ENCODE peak calls at places on chromosomes 11 and 22, in five cellular contexts. One of them, this sample, is unnamed.

GRCh38 chr11:120522021-120522420 is 10.5 kb downstream of the GRIK4 start:
- DNase-seq in left lung: peak; percentile 12
- DNase-seq in adrenal gland: no peak
- DNase-seq in lower lobe of right lung: peak; percentile 18
- DNase-seq in OCI-LY7: no peak
- DNase-seq in this sample: no peak

GRCh38 chr11:75815345-75815983 is 454 bp downstream of the UVRAG start:
- DNase-seq in left lung: peak; percentile 91
- DNase-seq in adrenal gland: peak; percentile 52
- DNase-seq in lower lobe of right lung: peak; percentile 76
- DNase-seq in OCI-LY7: peak; percentile 44
- DNase-seq in this sample: peak; percentile 43

GRCh38 chr11:103730151-103730940 is 306.1 kb upstream of the DDI1 start:
- DNase-seq in left lung: no peak
- DNase-seq in adrenal gland: no peak
- DNase-seq in lower lobe of right lung: no peak
- DNase-seq in OCI-LY7: no peak
- DNase-seq in this sample: no peak

GRCh38 chr11:107397357-107397756 is 60.3 kb downstream of the CWF19L2 start:
- DNase-seq in left lung: peak; percentile 13
- DNase-seq in adrenal gland: no peak
- DNase-seq in lower lobe of right lung: no peak
- DNase-seq in OCI-LY7: no peak
- DNase-seq in this sample: no peak

GRCh38 chr22:18085188-18085587 is 7.4 kb downstream of the PEX26 start:
- DNase-seq in left lung: no peak
- DNase-seq in adrenal gland: no peak
- DNase-seq in lower lobe of right lung: no peak
- DNase-seq in OCI-LY7: no peak
- DNase-seq in this sample: peak; percentile 76

GRCh38 chr22:32765117-32765618 is 36.3 kb upstream of the TIMP3 start:
- DNase-seq in left lung: no peak
- DNase-seq in adrenal gland: no peak
- DNase-seq in lower lobe of right lung: no peak
- DNase-seq in OCI-LY7: no peak
- DNase-seq in this sample: no peak

GRCh38 chr22:19579880-19580279 is 55.7 kb upstream of the CLDN5 start:
- DNase-seq in left lung: no peak
- DNase-seq in adrenal gland: no peak
- DNase-seq in lower lobe of right lung: peak; percentile 57
- DNase-seq in OCI-LY7: peak; percentile 57
- DNase-seq in this sample: no peak

GRCh38 chr11:130451261-130452019 is 3.0 kb downstream of the ADAMTS15 start:
- DNase-seq in left lung: no peak
- DNase-seq in adrenal gland: peak; percentile 26
- DNase-seq in lower lobe of right lung: no peak
- DNase-seq in OCI-LY7: no peak
- DNase-seq in this sample: peak; percentile 25

GRCh38 chr22:38284042-38284402 is 11.2 kb upstream of the TMEM184B start:
- DNase-seq in left lung: no peak
- DNase-seq in adrenal gland: no peak
- DNase-seq in lower lobe of right lung: no peak
- DNase-seq in OCI-LY7: no peak
- DNase-seq in this sample: no peak

GRCh38 chr11:827146-827860 is 416 bp upstream of the CRACR2B start:
- DNase-seq in left lung: peak; percentile 90
- DNase-seq in adrenal gland: no peak
- DNase-seq in lower lobe of right lung: no peak
- DNase-seq in OCI-LY7: peak; percentile 43
- DNase-seq in this sample: peak; percentile 83

GRCh38 chr22:50342651-50343540 is at the start of gene PPP6R2:
- DNase-seq in left lung: peak; percentile 98
- DNase-seq in adrenal gland: peak; percentile 72
- DNase-seq in lower lobe of right lung: peak; percentile 90
- DNase-seq in OCI-LY7: peak; percentile 85
- DNase-seq in this sample: peak; percentile 93

GRCh38 chr11:68751331-68751856 is at the start of gene TESMIN:
- DNase-seq in left lung: peak; percentile 99
- DNase-seq in adrenal gland: peak; percentile 92
- DNase-seq in lower lobe of right lung: peak; percentile 94
- DNase-seq in OCI-LY7: peak; percentile 91
- DNase-seq in this sample: peak; percentile 98

GRCh38 chr11:73344191-73344607 is 32.0 kb upstream of the RELT start:
- DNase-seq in left lung: peak; percentile 67
- DNase-seq in adrenal gland: no peak
- DNase-seq in lower lobe of right lung: no peak
- DNase-seq in OCI-LY7: no peak
- DNase-seq in this sample: no peak

GRCh38 chr11:2655320-2655719 is 44.5 kb downstream of the KCNQ1OT1 start:
- DNase-seq in left lung: no peak
- DNase-seq in adrenal gland: no peak
- DNase-seq in lower lobe of right lung: no peak
- DNase-seq in OCI-LY7: no peak
- DNase-seq in this sample: no peak

GRCh38 chr22:23144926-23145906 is at the start of gene RAB36:
- DNase-seq in left lung: peak; percentile 99
- DNase-seq in adrenal gland: peak; percentile 100
- DNase-seq in lower lobe of right lung: peak; percentile 99
- DNase-seq in OCI-LY7: peak; percentile 75
- DNase-seq in this sample: peak; percentile 99

GRCh38 chr11:16082532-16083055 is 273.8 kb downstream of the SOX6 start:
- DNase-seq in left lung: no peak
- DNase-seq in adrenal gland: no peak
- DNase-seq in lower lobe of right lung: no peak
- DNase-seq in OCI-LY7: no peak
- DNase-seq in this sample: no peak

GRCh38 chr11:1659478-1659877 is 29.9 kb downstream of the KRTAP5-5 start:
- DNase-seq in left lung: no peak
- DNase-seq in adrenal gland: no peak
- DNase-seq in lower lobe of right lung: peak; percentile 32
- DNase-seq in OCI-LY7: peak; percentile 11
- DNase-seq in this sample: peak; percentile 22

GRCh38 chr11:2934611-2935239 is 5.5 kb upstream of the PHLDA2 start:
- DNase-seq in left lung: peak; percentile 53
- DNase-seq in adrenal gland: no peak
- DNase-seq in lower lobe of right lung: no peak
- DNase-seq in OCI-LY7: no peak
- DNase-seq in this sample: no peak

GRCh38 chr11:47523491-47524199 is 29.3 kb downstream of the CELF1 start:
- DNase-seq in left lung: no peak
- DNase-seq in adrenal gland: peak; percentile 66
- DNase-seq in lower lobe of right lung: no peak
- DNase-seq in OCI-LY7: no peak
- DNase-seq in this sample: no peak

GRCh38 chr11:3641701-3642070 is at the start of gene ART5:
- DNase-seq in left lung: no peak
- DNase-seq in adrenal gland: no peak
- DNase-seq in lower lobe of right lung: no peak
- DNase-seq in OCI-LY7: no peak
- DNase-seq in this sample: no peak

GRCh38 chr22:46587492-46588278 is 32.5 kb upstream of the GRAMD4 start:
- DNase-seq in left lung: peak; percentile 85
- DNase-seq in adrenal gland: no peak
- DNase-seq in lower lobe of right lung: peak; percentile 68
- DNase-seq in OCI-LY7: peak; percentile 92
- DNase-seq in this sample: peak; percentile 90

GRCh38 chr11:34204396-34205279 is 99.2 kb downstream of the NAT10 start:
- DNase-seq in left lung: no peak
- DNase-seq in adrenal gland: no peak
- DNase-seq in lower lobe of right lung: no peak
- DNase-seq in OCI-LY7: no peak
- DNase-seq in this sample: no peak

GRCh38 chr11:34904421-34904950 is 11.7 kb downstream of the APIP start:
- DNase-seq in left lung: no peak
- DNase-seq in adrenal gland: no peak
- DNase-seq in lower lobe of right lung: no peak
- DNase-seq in OCI-LY7: peak; percentile 11
- DNase-seq in this sample: no peak

GRCh38 chr11:68816917-68817419 is 24.7 kb downstream of the CPT1A start:
- DNase-seq in left lung: no peak
- DNase-seq in adrenal gland: no peak
- DNase-seq in lower lobe of right lung: no peak
- DNase-seq in OCI-LY7: no peak
- DNase-seq in this sample: no peak

GRCh38 chr11:57155838-57156583 is 25.7 kb upstream of the LRRC55 start:
- DNase-seq in left lung: no peak
- DNase-seq in adrenal gland: no peak
- DNase-seq in lower lobe of right lung: no peak
- DNase-seq in OCI-LY7: no peak
- DNase-seq in this sample: no peak

GRCh38 chr11:60500276-60500935 is 7.8 kb downstream of the MS4A12 start:
- DNase-seq in left lung: no peak
- DNase-seq in adrenal gland: no peak
- DNase-seq in lower lobe of right lung: no peak
- DNase-seq in OCI-LY7: no peak
- DNase-seq in this sample: no peak

GRCh38 chr11:19349340-19350025 is 108.7 kb upstream of the E2F8 start:
- DNase-seq in left lung: no peak
- DNase-seq in adrenal gland: no peak
- DNase-seq in lower lobe of right lung: no peak
- DNase-seq in OCI-LY7: no peak
- DNase-seq in this sample: no peak

GRCh38 chr11:19239039-19239438 is 1.7 kb downstream of the E2F8 start:
- DNase-seq in left lung: no peak
- DNase-seq in adrenal gland: no peak
- DNase-seq in lower lobe of right lung: no peak
- DNase-seq in OCI-LY7: peak; percentile 24
- DNase-seq in this sample: no peak

GRCh38 chr22:31343235-31344191 is 2.6 kb downstream of the PATZ1 start:
- DNase-seq in left lung: peak; percentile 86
- DNase-seq in adrenal gland: no peak
- DNase-seq in lower lobe of right lung: peak; percentile 88
- DNase-seq in OCI-LY7: peak; percentile 61
- DNase-seq in this sample: peak; percentile 83

GRCh38 chr11:64688534-64688982 is 34.4 kb downstream of the NRXN2 start:
- DNase-seq in left lung: peak; percentile 95
- DNase-seq in adrenal gland: peak; percentile 85
- DNase-seq in lower lobe of right lung: peak; percentile 91
- DNase-seq in OCI-LY7: peak; percentile 95
- DNase-seq in this sample: peak; percentile 87

GRCh38 chr11:64687641-64688533 is 35.1 kb downstream of the NRXN2 start:
- DNase-seq in left lung: no peak
- DNase-seq in adrenal gland: no peak
- DNase-seq in lower lobe of right lung: no peak
- DNase-seq in OCI-LY7: no peak
- DNase-seq in this sample: no peak

GRCh38 chr11:64687204-64687603 is 35.8 kb downstream of the NRXN2 start:
- DNase-seq in left lung: no peak
- DNase-seq in adrenal gland: peak; percentile 36
- DNase-seq in lower lobe of right lung: no peak
- DNase-seq in OCI-LY7: no peak
- DNase-seq in this sample: peak; percentile 14

GRCh38 chr11:64685536-64685935 is 37.5 kb downstream of the NRXN2 start:
- DNase-seq in left lung: no peak
- DNase-seq in adrenal gland: no peak
- DNase-seq in lower lobe of right lung: no peak
- DNase-seq in OCI-LY7: no peak
- DNase-seq in this sample: no peak

GRCh38 chr11:64686466-64687175 is 36.4 kb downstream of the NRXN2 start:
- DNase-seq in left lung: no peak
- DNase-seq in adrenal gland: no peak
- DNase-seq in lower lobe of right lung: no peak
- DNase-seq in OCI-LY7: no peak
- DNase-seq in this sample: no peak
- TF ChIP-seq CTCF in left lung: no peak
- TF ChIP-seq CTCF in adrenal gland: no peak
- TF ChIP-seq CTCF in lower lobe of right lung: no peak
- TF ChIP-seq CTCF in OCI-LY7: no peak
- TF ChIP-seq CTCF in this sample: no peak

DNA sequence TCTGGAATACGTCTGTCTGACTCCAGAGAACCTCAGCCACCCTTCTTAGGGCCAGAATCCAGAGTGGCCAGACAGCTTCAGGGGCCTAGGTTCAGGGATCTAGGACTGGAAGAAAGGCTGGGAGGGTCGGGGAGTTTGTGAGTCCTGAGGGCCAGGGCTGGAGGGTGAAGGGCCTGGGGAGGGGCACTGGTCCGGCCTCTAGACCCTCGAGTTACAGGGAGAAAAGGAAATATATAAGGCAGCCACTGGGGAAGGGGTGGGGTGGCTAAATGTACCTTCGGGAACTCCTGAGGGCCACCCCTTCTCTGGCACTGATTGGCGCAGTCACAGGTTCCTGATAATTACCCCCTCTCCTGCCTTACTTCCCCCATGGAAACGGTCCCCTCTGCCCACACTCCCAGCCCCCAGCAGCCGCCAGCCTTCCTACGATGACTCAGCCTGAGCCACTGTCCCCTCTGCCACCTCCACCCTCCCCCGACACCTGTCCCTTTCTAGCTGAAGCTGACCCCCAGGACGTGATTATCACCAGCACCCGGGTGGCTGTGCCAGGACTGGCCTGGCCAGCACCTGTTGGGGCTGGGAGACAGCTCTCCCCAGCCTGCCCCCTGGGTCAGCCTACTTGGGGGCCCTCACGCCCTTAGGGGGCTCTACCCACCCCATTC is 26.4 kb downstream of the MB start:
- DNase-seq in left lung: peak; percentile 50
- DNase-seq in adrenal gland: no peak
- DNase-seq in lower lobe of right lung: no peak
- DNase-seq in OCI-LY7: no peak
- DNase-seq in this sample: no peak
- H3K36me3 ChIP-seq in left lung: no peaks in the 10 kb centered on the region
- H3K36me3 ChIP-seq in adrenal gland: no peaks in the 10 kb centered on the region
- H3K36me3 ChIP-seq in lower lobe of right lung: no peaks in the 10 kb centered on the region
- H3K36me3 ChIP-seq in OCI-LY7: no peaks in the 10 kb centered on the region
- H3K36me3 ChIP-seq in this sample: no peaks in the 10 kb centered on the region

GRCh38 chr22:42026705-42027104 is 28.1 kb downstream of the WBP2NL start:
- DNase-seq in left lung: no peak
- DNase-seq in adrenal gland: no peak
- DNase-seq in lower lobe of right lung: no peak
- DNase-seq in OCI-LY7: no peak
- DNase-seq in this sample: no peak
- TF ChIP-seq CTCF in left lung: no peak
- TF ChIP-seq CTCF in adrenal gland: no peak
- TF ChIP-seq CTCF in lower lobe of right lung: no peak
- TF ChIP-seq CTCF in OCI-LY7: no peak
- TF ChIP-seq CTCF in this sample: no peak

DNA sequence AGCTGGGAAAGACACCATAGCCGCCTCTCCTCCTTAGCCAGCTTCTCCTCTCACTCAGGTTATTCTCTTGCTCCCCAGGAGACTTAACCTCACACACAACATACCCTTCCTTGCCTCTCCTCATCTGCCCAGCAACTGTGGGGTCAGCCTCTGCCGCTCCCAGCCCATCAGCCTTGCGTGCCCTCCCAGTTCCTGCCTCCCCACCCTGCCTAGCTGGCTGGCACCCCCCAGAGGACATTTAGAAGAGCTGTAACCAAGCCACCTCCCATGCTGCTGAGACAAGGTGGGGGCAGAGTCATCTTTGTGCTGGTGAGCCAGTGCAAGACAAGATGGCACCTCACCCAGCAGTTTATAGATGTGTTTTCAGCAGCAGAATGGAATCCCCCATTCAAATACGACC is 38.2 kb downstream of the TOM1 start:
- DNase-seq in left lung: no peak
- DNase-seq in adrenal gland: no peak
- DNase-seq in lower lobe of right lung: no peak
- DNase-seq in OCI-LY7: no peak
- DNase-seq in this sample: no peak
- H3K36me3 ChIP-seq in left lung: peaks cover 96% of the 10 kb centered on the region
- H3K36me3 ChIP-seq in adrenal gland: no peaks in the 10 kb centered on the region
- H3K36me3 ChIP-seq in lower lobe of right lung: peaks cover 93% of the 10 kb centered on the region
- H3K36me3 ChIP-seq in OCI-LY7: peaks cover 16% of the 10 kb centered on the region
- H3K36me3 ChIP-seq in this sample: peaks cover 8% of the 10 kb centered on the region

GRCh38 chr11:79437981-79438630 is 2.7 kb downstream of the TENM4 start:
- DNase-seq in left lung: peak; percentile 69
- DNase-seq in adrenal gland: peak; percentile 52
- DNase-seq in lower lobe of right lung: no peak
- DNase-seq in OCI-LY7: no peak
- DNase-seq in this sample: no peak
- TF ChIP-seq CTCF in left lung: no peak
- TF ChIP-seq CTCF in adrenal gland: no peak
- TF ChIP-seq CTCF in lower lobe of right lung: no peak
- TF ChIP-seq CTCF in OCI-LY7: no peak
- TF ChIP-seq CTCF in this sample: no peak